ENCODE peak calls at places on chromosomes 2 and 18, in seven cellular contexts. H is Panc1, N is glutamatergic neuron, X is astrocyte of the spinal cord, B is IMR-90, I is NCI-H2081, M is NCI-H510A treated with DMSO at 0.1 percent for 48 hours. P is an unnamed sample.
A peak's percentile ranks its signal among the peaks of the same experiment; 100 is the strongest.

GRCh38 chr2:196170202-196170680 is 1.1 kb downstream of the STK17B start:
- DNase-seq in M (peak; percentile 53), N (no peak), B (peak; percentile 64), I (peak; percentile 45), H (peak; percentile 61), X (peak; percentile 79), P (peak; percentile 75)

GRCh38 chr18:39749154-39749553 is 2183.6 kb upstream of the CELF4 start:
- DNase-seq in N (no peak), X (no peak), H (no peak), B (no peak), M (no peak), I (no peak), P (no peak)

GRCh38 chr2:42978887-42979415 is 186.6 kb upstream of the HAAO start:
- DNase-seq in M (no peak), H (no peak), N (no peak), I (no peak), X (no peak), B (no peak), P (no peak)

GRCh38 chr18:56298935-56299334 is 339.5 kb downstream of the TXNL1 start:
- DNase-seq in X (peak; percentile 52), N (no peak), H (no peak), I (no peak), M (no peak), B (peak; percentile 62), P (peak; percentile 30)

GRCh38 chr18:23945416-23946079 is 69.0 kb upstream of the TTC39C start:
- DNase-seq in I (no peak), M (no peak), N (no peak), X (no peak), H (no peak), B (no peak), P (no peak)

GRCh38 chr2:231489990-231490389 is 25.7 kb upstream of the NCL start:
- DNase-seq in X (no peak), M (no peak), H (no peak), B (no peak), I (no peak), N (peak; percentile 61), P (peak; percentile 8)

GRCh38 chr18:2874765-2875164 is 28.0 kb downstream of the EMILIN2 start:
- DNase-seq in N (no peak), I (no peak), M (no peak), B (no peak), H (no peak), X (no peak), P (no peak)

GRCh38 chr18:9017170-9017899 is 85.2 kb upstream of the NDUFV2 start:
- DNase-seq in I (no peak), H (peak; percentile 73), N (peak; percentile 55), B (peak; percentile 94), X (peak; percentile 97), M (no peak), P (peak; percentile 88)

GRCh38 chr2:168255103-168255502 is 7.7 kb upstream of the STK39 start:
- DNase-seq in N (no peak), I (no peak), M (no peak), H (no peak), X (no peak), B (no peak), P (no peak)

GRCh38 chr2:86417961-86418360 is 23.2 kb upstream of the KDM3A start:
- DNase-seq in N (no peak), X (peak; percentile 20), M (no peak), I (no peak), B (peak; percentile 41), H (no peak), P (peak; percentile 53)

GRCh38 chr2:182650704-182651103 is 65.4 kb upstream of the DNAJC10 start:
- DNase-seq in N (no peak), I (peak; percentile 40), X (peak; percentile 71), H (peak; percentile 30), B (peak; percentile 76), M (peak; percentile 92), P (peak; percentile 75)

P was measured in choroid plexus epithelial cell.